ENCODE peak calls at places on chromosomes 12 and 14, in five cellular contexts. X, H, M, F and D are unnamed samples.

GRCh38 chr14:73457935-73458218 is 469 bp downstream of the NUMB start:
- DNase-seq in X (no peak), H (peak; percentile 78), M (no peak), F (no peak), D (no peak)

GRCh38 chr12:104321949-104322348 is 18.4 kb downstream of the EID3 start:
- DNase-seq in X (no peak), H (no peak), M (no peak), F (no peak), D (no peak)

GRCh38 chr14:101494826-101495225 is 66.5 kb upstream of the DIO3 start:
- DNase-seq in X (no peak), H (peak; percentile 45), M (no peak), F (peak; percentile 10), D (no peak)

GRCh38 chr12:132459270-132459669 is 30.7 kb upstream of the FBRSL1 start:
- DNase-seq in X (no peak), H (no peak), M (no peak), F (no peak), D (no peak)

GRCh38 chr12:12899530-12900380 is 8.4 kb downstream of the GPRC5A start:
- DNase-seq in X (no peak), H (peak; percentile 75), M (no peak), F (peak; percentile 77), D (no peak)

GRCh38 chr12:27521066-27521465 is 2.9 kb upstream of the PPFIBP1 start:
- DNase-seq in X (no peak), H (no peak), M (no peak), F (peak; percentile 71), D (no peak)

GRCh38 chr12:4819654-4820053 is 90.1 kb upstream of the KCNA1 start:
- DNase-seq in X (no peak), H (no peak), M (no peak), F (no peak), D (no peak)

GRCh38 chr12:4432878-4433820 is 12.5 kb downstream of the FGF6 start:
- DNase-seq in X (no peak), H (no peak), M (no peak), F (no peak), D (no peak)

GRCh38 chr14:31059152-31059924 is 33.2 kb upstream of the STRN3 start:
- DNase-seq in X (no peak), H (no peak), M (no peak), F (peak; percentile 57), D (no peak)

GRCh38 chr12:3077572-3078081 is 448 bp downstream of the TSPAN9 start:
- DNase-seq in X (no peak), H (peak; percentile 72), M (no peak), F (peak; percentile 69), D (no peak)

GRCh38 chr14:83463500-83464098 is 1929.9 kb upstream of the SEL1L start:
- DNase-seq in X (peak; percentile 90), H (no peak), M (no peak), F (no peak), D (peak; percentile 3)

GRCh38 chr12:70661762-70662161 is 24.5 kb upstream of the PTPRB start:
- DNase-seq in X (no peak), H (no peak), M (no peak), F (no peak), D (no peak)

GRCh38 chr12:107404981-107405380 is 280.6 kb upstream of the PWP1 start:
- DNase-seq in X (peak; percentile 20), H (no peak), M (no peak), F (no peak), D (no peak)

GRCh38 chr14:29587761-29588160 is 339.9 kb downstream of the PRKD1 start:
- DNase-seq in X (no peak), H (no peak), M (no peak), F (no peak), D (no peak)

GRCh38 chr12:27589419-27589818 is 65.4 kb downstream of the PPFIBP1 start:
- DNase-seq in X (no peak), H (no peak), M (no peak), F (no peak), D (no peak)

GRCh38 chr14:34338056-34338455 is 124.0 kb downstream of the SPTSSA start:
- DNase-seq in X (no peak), H (no peak), M (no peak), F (no peak), D (no peak)

GRCh38 chr14:35495278-35495677 is 38.7 kb upstream of the INSM2 start:
- DNase-seq in X (no peak), H (no peak), M (no peak), F (no peak), D (no peak)

GRCh38 chr14:38992067-38992835 is 110.8 kb downstream of the SEC23A start:
- DNase-seq in X (no peak), H (no peak), M (no peak), F (no peak), D (no peak)

GRCh38 chr12:105461276-105461975 is 130.9 kb downstream of the C12orf75 start:
- DNase-seq in X (no peak), H (no peak), M (no peak), F (no peak), D (no peak)
- H3K27ac ChIP-seq in X (no peak overlapping the region), H (no peak overlapping the region), M (no peak overlapping the region), F (no peak overlapping the region), D (no peak overlapping the region)

GRCh38 chr14:76929927-76930326 is 98.6 kb downstream of the IRF2BPL start:
- DNase-seq in X (no peak), H (no peak), M (no peak), F (no peak), D (no peak)

GRCh38 chr14:76924363-76925151 is 98.3 kb downstream of the LRRC74A start:
- DNase-seq in X (no peak), H (no peak), M (no peak), F (no peak), D (peak; percentile 74)

GRCh38 chr14:76923422-76924362 is 97.5 kb downstream of the LRRC74A start:
- DNase-seq in X (no peak), H (no peak), M (no peak), F (no peak), D (no peak)

GRCh38 chr14:76928301-76928700 is 100.2 kb downstream of the IRF2BPL start:
- DNase-seq in X (no peak), H (no peak), M (no peak), F (peak; percentile 55), D (no peak)

GRCh38 chr14:76926521-76927251 is 100.5 kb downstream of the LRRC74A start:
- DNase-seq in X (no peak), H (peak; percentile 77), M (no peak), F (peak; percentile 77), D (no peak)
- H3K27ac ChIP-seq in X (no peak overlapping the region), H (no peak overlapping the region), M (no peak overlapping the region), F (peak overlapping the region; percentile 69), D (no peak overlapping the region)

GRCh38 chr12:14611640-14612203 is 44.0 kb upstream of the PLBD1 start:
- DNase-seq in X (no peak), H (no peak), M (no peak), F (no peak), D (no peak)
- H3K27ac ChIP-seq in X (no peak overlapping the region), H (no peak overlapping the region), M (no peak overlapping the region), F (no peak overlapping the region), D (no peak overlapping the region)

GRCh38 chr14:21350539-21350938 is 33.3 kb downstream of the SUPT16H start:
- DNase-seq in X (no peak), H (no peak), M (no peak), F (no peak), D (no peak)

GRCh38 chr14:21347201-21347600 is 36.6 kb downstream of the SUPT16H start:
- DNase-seq in X (no peak), H (no peak), M (no peak), F (no peak), D (no peak)

GRCh38 chr14:21346532-21347135 is 37.2 kb downstream of the SUPT16H start:
- DNase-seq in X (no peak), H (no peak), M (no peak), F (no peak), D (no peak)

GRCh38 chr14:21356511-21356910 is 27.3 kb downstream of the SUPT16H start:
- DNase-seq in X (no peak), H (no peak), M (no peak), F (no peak), D (no peak)

DNA sequence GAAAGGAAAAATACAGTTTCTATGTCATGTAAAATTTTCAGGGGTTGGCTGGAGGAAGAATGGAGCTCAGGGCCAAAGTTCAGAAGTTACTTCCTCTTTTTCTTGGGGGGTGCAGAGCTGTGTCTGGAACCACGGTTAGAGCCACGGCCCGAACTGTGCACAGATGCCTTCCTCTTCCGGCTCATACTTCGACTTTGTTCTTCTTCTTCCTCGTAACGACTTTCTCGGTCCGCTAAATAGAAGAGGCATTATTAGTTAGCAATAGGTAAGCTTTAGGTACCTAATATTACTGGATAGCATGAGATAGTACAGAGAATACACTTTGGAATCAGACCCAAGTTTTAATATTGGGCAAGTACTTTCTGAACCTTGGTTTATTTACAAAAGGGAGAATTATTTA is 31.2 kb downstream of the SUPT16H start:
- DNase-seq in X (no peak), H (no peak), M (no peak), F (no peak), D (no peak)
- H3K27ac ChIP-seq in X (no peak overlapping the region), H (no peak overlapping the region), M (no peak overlapping the region), F (no peak overlapping the region), D (no peak overlapping the region)

DNA sequence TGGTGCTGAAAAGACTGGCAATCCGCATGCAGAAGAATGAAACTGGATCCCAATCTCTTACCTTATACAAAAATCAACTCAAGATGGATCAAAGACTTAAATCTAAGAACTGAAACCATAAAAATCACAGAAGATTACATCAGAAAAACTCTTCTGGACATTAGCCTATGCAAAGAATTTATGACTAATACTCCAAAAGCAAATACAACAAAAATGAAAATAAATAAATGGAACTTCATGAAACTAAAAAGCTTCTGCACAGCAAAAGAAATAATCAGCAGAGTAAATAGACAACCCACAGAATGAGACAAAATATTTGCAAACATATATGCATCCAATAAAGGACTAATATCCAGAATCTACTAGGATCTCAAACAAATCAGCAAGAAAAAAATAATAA is 14.3 kb upstream of the CLEC1A start:
- DNase-seq in X (no peak), H (no peak), M (no peak), F (no peak), D (no peak)
- H3K27ac ChIP-seq in X (no peak overlapping the region), H (no peak overlapping the region), M (no peak overlapping the region), F (no peak overlapping the region), D (no peak overlapping the region)

GRCh38 chr14:45247427-45247826 is 5.6 kb downstream of the MIS18BP1 start:
- DNase-seq in X (no peak), H (no peak), M (no peak), F (no peak), D (no peak)

GRCh38 chr14:45251912-45252311 is 1.1 kb downstream of the MIS18BP1 start:
- DNase-seq in X (no peak), H (no peak), M (no peak), F (no peak), D (no peak)

GRCh38 chr14:45249847-45250575 is 3.0 kb downstream of the MIS18BP1 start:
- DNase-seq in X (no peak), H (no peak), M (no peak), F (peak; percentile 20), D (no peak)

GRCh38 chr14:45246151-45246550 is 6.9 kb downstream of the MIS18BP1 start:
- DNase-seq in X (no peak), H (no peak), M (no peak), F (no peak), D (no peak)

DNA sequence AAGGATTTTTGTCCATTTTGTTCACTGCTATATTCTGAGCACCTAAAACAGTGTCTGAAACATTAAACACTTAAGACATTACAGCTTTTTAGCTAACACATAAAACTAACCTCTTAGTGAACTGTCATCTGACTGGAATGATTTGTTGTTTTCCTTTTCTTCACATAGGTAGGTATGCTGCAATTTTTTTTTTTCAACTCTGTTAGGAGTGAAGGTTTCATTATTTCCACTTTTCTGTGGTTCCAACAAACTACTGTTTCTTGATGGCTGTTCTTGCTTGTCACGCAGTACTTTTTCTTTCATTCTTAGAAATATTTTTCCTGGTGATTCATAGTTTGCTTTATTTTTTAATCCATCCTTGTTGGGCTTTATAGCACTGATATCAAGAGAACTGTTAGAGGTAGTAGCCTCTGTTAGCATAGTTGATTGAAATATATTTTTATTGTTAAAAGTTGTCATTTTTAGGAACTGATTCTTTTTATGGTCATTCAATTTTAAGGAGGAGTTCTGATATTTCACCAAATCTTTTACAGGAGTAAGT is 6.3 kb downstream of the MIS18BP1 start:
- DNase-seq in X (no peak), H (no peak), M (no peak), F (no peak), D (no peak)
- H3K27ac ChIP-seq in X (peak overlapping the region; percentile 33), H (no peak overlapping the region), M (no peak overlapping the region), F (no peak overlapping the region), D (no peak overlapping the region)